ENCODE peak calls at places on chromosomes 1 and 21, in nine cellular contexts. C is hepatic stellate cell, A is spleen, K is SW480, E is activated gamma-delta T cell treated with Interleukin-2 at 50 U/mL for 16 hours, Z is Daoy, D is endothelial cell of umbilical vein, R is NCI-H345, I is KBM-7. T is an unnamed sample.

GRCh38 chr1:11391327-11391726 is 87.6 kb upstream of the DISP3 start:
- DNase-seq in C (no peak), A (no peak), K (no peak), E (no peak), Z (no peak), D (no peak), R (no peak), I (no peak), T (no peak)

GRCh38 chr21:20330652-20331051 is 667.6 kb upstream of the NCAM2 start:
- DNase-seq in C (no peak), A (no peak), K (no peak), E (no peak), Z (no peak), D (no peak), R (no peak), I (no peak), T (no peak)

GRCh38 chr1:119838255-119838654 is 27.0 kb upstream of the REG4 start:
- DNase-seq in C (no peak), A (no peak), K (no peak), E (no peak), Z (no peak), D (no peak), R (no peak), I (no peak), T (no peak)

GRCh38 chr1:94093996-94094395 is 27.0 kb downstream of the ABCA4 start:
- DNase-seq in C (no peak), A (no peak), K (no peak), E (no peak), Z (peak), D (no peak), R (no peak), I (no peak), T (no peak)

GRCh38 chr1:200279810-200280411 is 129.9 kb downstream of the ZNF281 start:
- DNase-seq in C (peak), A (no peak), K (peak), E (peak), Z (peak), D (peak), R (peak), I (peak), T (peak)

GRCh38 chr21:25647632-25648031 is 8.6 kb downstream of the JAM2 start:
- DNase-seq in C (no peak), A (no peak), K (no peak), E (no peak), Z (no peak), D (no peak), R (no peak), I (peak), T (no peak)

GRCh38 chr1:95168638-95169411 is 51.7 kb downstream of the TLCD4 start:
- DNase-seq in C (no peak), A (no peak), K (no peak), E (no peak), Z (no peak), D (no peak), R (no peak), I (no peak), T (no peak)

GRCh38 chr1:204108312-204109141 is 35.6 kb downstream of the SOX13 start:
- DNase-seq in C (no peak), A (no peak), K (no peak), E (no peak), Z (no peak), D (peak), R (peak), I (no peak), T (no peak)

GRCh38 chr1:209048961-209049669 is 534.4 kb upstream of the CAMK1G start:
- DNase-seq in C (no peak), A (no peak), K (no peak), E (no peak), Z (peak), D (no peak), R (no peak), I (no peak), T (no peak)